ENCODE peak calls at places on chromosomes 6 and 20, in nine cellular contexts. B, X, A, D, E, N, U, M and T are unnamed samples.

GRCh38 chr6:35607517-35608233 is 81.0 kb downstream of the FKBP5 start:
- DNase-seq in N (no peak), M (no peak), E (no peak), A (no peak), B (no peak), U (no peak), X (no peak), D (no peak), T (no peak)

GRCh38 chr6:140670013-140670412 is 1295.6 kb upstream of the CITED2 start:
- DNase-seq in X (no peak), U (no peak), M (no peak), A (no peak), B (no peak), D (no peak), E (peak), N (no peak), T (no peak)

GRCh38 chr20:63532449-63532971 is 4.7 kb downstream of the PTK6 start:
- DNase-seq in X (no peak), E (no peak), B (no peak), M (no peak), D (peak), N (no peak), A (no peak), U (no peak), T (no peak)

GRCh38 chr20:18421608-18422007 is 45.2 kb downstream of the DZANK1 start:
- DNase-seq in X (no peak), E (no peak), N (no peak), M (no peak), D (no peak), A (no peak), U (no peak), B (no peak), T (no peak)

GRCh38 chr6:43285832-43286231 is 12.2 kb upstream of the SLC22A7 start:
- DNase-seq in D (no peak), U (no peak), B (no peak), A (no peak), M (no peak), N (no peak), X (no peak), E (no peak), T (no peak)

GRCh38 chr6:5214570-5215052 is 46.1 kb downstream of the LYRM4 start:
- DNase-seq in U (peak), E (peak), B (peak), A (no peak), X (no peak), M (no peak), D (no peak), N (no peak), T (no peak)

GRCh38 chr6:32413427-32414047 is 6.6 kb upstream of the BTNL2 start:
- DNase-seq in D (peak), X (peak), U (peak), N (peak), A (peak), B (peak), E (peak), M (peak), T (peak)

GRCh38 chr6:130928158-130928917 is 101.1 kb downstream of the SMLR1 start:
- DNase-seq in U (no peak), D (no peak), B (no peak), N (no peak), X (no peak), M (no peak), A (no peak), E (no peak), T (no peak)

GRCh38 chr6:142857609-142858195 is 87.3 kb downstream of the HIVEP2 start:
- DNase-seq in U (no peak), D (peak), E (no peak), N (no peak), M (no peak), B (no peak), A (no peak), X (peak), T (peak)

GRCh38 chr6:106370639-106371038 is 10.1 kb downstream of the CRYBG1 start:
- DNase-seq in U (no peak), E (no peak), D (no peak), X (no peak), A (no peak), M (no peak), N (no peak), B (no peak), T (no peak)